ENCODE peak calls at places on chromosomes 11 and 22, in nine cellular contexts. One of them, this sample, is unnamed.

GRCh38 chr11:1222491-1223345 is at the start of gene MUC5B:
- DNase-seq in epithelial cell of prostate: no peak
- DNase-seq in ovary: no peak
- DNase-seq in mesendoderm: no peak
- DNase-seq in esophagus squamous epithelium: no peak
- DNase-seq in A549: peak
- DNase-seq in WERI-Rb-1: peak
- DNase-seq in astrocyte: no peak
- DNase-seq in AG04450: no peak
- DNase-seq in this sample: no peak

GRCh38 chr11:91489989-91490388 is 734.6 kb upstream of the FAT3 start:
- DNase-seq in astrocyte: no peak
- DNase-seq in mesendoderm: peak
- DNase-seq in ovary: no peak
- DNase-seq in AG04450: no peak
- DNase-seq in WERI-Rb-1: no peak
- DNase-seq in epithelial cell of prostate: no peak
- DNase-seq in A549: no peak
- DNase-seq in esophagus squamous epithelium: no peak
- DNase-seq in this sample: no peak

GRCh38 chr22:24411256-24412004 is 16.0 kb upstream of the ADORA2A start:
- DNase-seq in WERI-Rb-1: no peak
- DNase-seq in astrocyte: no peak
- DNase-seq in esophagus squamous epithelium: no peak
- DNase-seq in ovary: no peak
- DNase-seq in AG04450: no peak
- DNase-seq in mesendoderm: no peak
- DNase-seq in epithelial cell of prostate: no peak
- DNase-seq in A549: no peak
- DNase-seq in this sample: no peak

GRCh38 chr11:16155448-16155847 is 200.9 kb downstream of the SOX6 start:
- DNase-seq in A549: peak
- DNase-seq in AG04450: no peak
- DNase-seq in epithelial cell of prostate: peak
- DNase-seq in ovary: no peak
- DNase-seq in esophagus squamous epithelium: no peak
- DNase-seq in WERI-Rb-1: no peak
- DNase-seq in astrocyte: no peak
- DNase-seq in mesendoderm: no peak
- DNase-seq in this sample: peak

GRCh38 chr11:102325088-102325487 is 7.8 kb downstream of the BIRC3 start:
- DNase-seq in AG04450: no peak
- DNase-seq in esophagus squamous epithelium: no peak
- DNase-seq in ovary: no peak
- DNase-seq in astrocyte: no peak
- DNase-seq in WERI-Rb-1: no peak
- DNase-seq in epithelial cell of prostate: no peak
- DNase-seq in A549: no peak
- DNase-seq in mesendoderm: peak
- DNase-seq in this sample: no peak

GRCh38 chr11:15911377-15912044 is 444.8 kb downstream of the SOX6 start:
- DNase-seq in AG04450: peak
- DNase-seq in mesendoderm: no peak
- DNase-seq in astrocyte: no peak
- DNase-seq in esophagus squamous epithelium: no peak
- DNase-seq in ovary: no peak
- DNase-seq in A549: no peak
- DNase-seq in WERI-Rb-1: no peak
- DNase-seq in epithelial cell of prostate: no peak
- DNase-seq in this sample: no peak

GRCh38 chr11:47376543-47377371 is 1.6 kb downstream of the SPI1 start:
- DNase-seq in WERI-Rb-1: no peak
- DNase-seq in astrocyte: no peak
- DNase-seq in ovary: no peak
- DNase-seq in A549: no peak
- DNase-seq in esophagus squamous epithelium: no peak
- DNase-seq in AG04450: no peak
- DNase-seq in mesendoderm: peak
- DNase-seq in epithelial cell of prostate: no peak
- DNase-seq in this sample: no peak

GRCh38 chr11:134358853-134359490 is 27.2 kb downstream of the GLB1L2 start:
- DNase-seq in astrocyte: no peak
- DNase-seq in A549: no peak
- DNase-seq in AG04450: no peak
- DNase-seq in mesendoderm: no peak
- DNase-seq in ovary: no peak
- DNase-seq in WERI-Rb-1: no peak
- DNase-seq in epithelial cell of prostate: no peak
- DNase-seq in esophagus squamous epithelium: no peak
- DNase-seq in this sample: no peak

GRCh38 chr22:30047364-30047738 is 32.9 kb upstream of the HORMAD2 start:
- DNase-seq in astrocyte: no peak
- DNase-seq in epithelial cell of prostate: no peak
- DNase-seq in ovary: no peak
- DNase-seq in WERI-Rb-1: no peak
- DNase-seq in A549: no peak
- DNase-seq in mesendoderm: peak
- DNase-seq in esophagus squamous epithelium: no peak
- DNase-seq in AG04450: no peak
- DNase-seq in this sample: peak

GRCh38 chr11:108221981-108222685 is at the start of gene NPAT:
- DNase-seq in WERI-Rb-1: no peak
- DNase-seq in epithelial cell of prostate: no peak
- DNase-seq in ovary: no peak
- DNase-seq in AG04450: no peak
- DNase-seq in mesendoderm: no peak
- DNase-seq in A549: no peak
- DNase-seq in astrocyte: no peak
- DNase-seq in esophagus squamous epithelium: no peak
- DNase-seq in this sample: no peak

GRCh38 chr22:49543876-49544275 is 283.8 kb downstream of the BRD1 start:
- DNase-seq in astrocyte: no peak
- DNase-seq in esophagus squamous epithelium: no peak
- DNase-seq in A549: no peak
- DNase-seq in WERI-Rb-1: no peak
- DNase-seq in mesendoderm: no peak
- DNase-seq in ovary: no peak
- DNase-seq in AG04450: no peak
- DNase-seq in epithelial cell of prostate: no peak
- DNase-seq in this sample: no peak

GRCh38 chr22:25567305-25567704 is 2.8 kb downstream of the GRK3 start:
- DNase-seq in AG04450: no peak
- DNase-seq in A549: no peak
- DNase-seq in ovary: no peak
- DNase-seq in esophagus squamous epithelium: no peak
- DNase-seq in WERI-Rb-1: no peak
- DNase-seq in astrocyte: no peak
- DNase-seq in epithelial cell of prostate: no peak
- DNase-seq in mesendoderm: peak
- DNase-seq in this sample: no peak
- H3K27ac ChIP-seq in AG04450: no peak
- H3K27ac ChIP-seq in A549: no peak
- H3K27ac ChIP-seq in ovary: no peak
- H3K27ac ChIP-seq in esophagus squamous epithelium: no peak
- H3K27ac ChIP-seq in WERI-Rb-1: no peak
- H3K27ac ChIP-seq in astrocyte: no peak
- H3K27ac ChIP-seq in epithelial cell of prostate: no peak
- H3K27ac ChIP-seq in mesendoderm: no peak
- H3K27ac ChIP-seq in this sample: no peak

GRCh38 chr22:38187413-38188212 is 6.0 kb upstream of the PLA2G6 start:
- DNase-seq in AG04450: no peak
- DNase-seq in ovary: no peak
- DNase-seq in A549: no peak
- DNase-seq in mesendoderm: no peak
- DNase-seq in esophagus squamous epithelium: no peak
- DNase-seq in astrocyte: no peak
- DNase-seq in WERI-Rb-1: no peak
- DNase-seq in epithelial cell of prostate: no peak
- DNase-seq in this sample: peak
- H3K27ac ChIP-seq in AG04450: no peak
- H3K27ac ChIP-seq in ovary: no peak
- H3K27ac ChIP-seq in A549: no peak
- H3K27ac ChIP-seq in mesendoderm: no peak
- H3K27ac ChIP-seq in esophagus squamous epithelium: no peak
- H3K27ac ChIP-seq in astrocyte: no peak
- H3K27ac ChIP-seq in WERI-Rb-1: no peak
- H3K27ac ChIP-seq in epithelial cell of prostate: no peak
- H3K27ac ChIP-seq in this sample: no peak

GRCh38 chr22:31062566-31063230 is 18.4 kb upstream of the SMTN start:
- DNase-seq in ovary: no peak
- DNase-seq in mesendoderm: no peak
- DNase-seq in epithelial cell of prostate: no peak
- DNase-seq in astrocyte: no peak
- DNase-seq in A549: no peak
- DNase-seq in AG04450: no peak
- DNase-seq in WERI-Rb-1: no peak
- DNase-seq in esophagus squamous epithelium: no peak
- DNase-seq in this sample: no peak
- H3K27ac ChIP-seq in ovary: no peak
- H3K27ac ChIP-seq in mesendoderm: no peak
- H3K27ac ChIP-seq in epithelial cell of prostate: peak
- H3K27ac ChIP-seq in astrocyte: no peak
- H3K27ac ChIP-seq in A549: no peak
- H3K27ac ChIP-seq in AG04450: no peak
- H3K27ac ChIP-seq in WERI-Rb-1: no peak
- H3K27ac ChIP-seq in esophagus squamous epithelium: no peak
- H3K27ac ChIP-seq in this sample: no peak

DNA sequence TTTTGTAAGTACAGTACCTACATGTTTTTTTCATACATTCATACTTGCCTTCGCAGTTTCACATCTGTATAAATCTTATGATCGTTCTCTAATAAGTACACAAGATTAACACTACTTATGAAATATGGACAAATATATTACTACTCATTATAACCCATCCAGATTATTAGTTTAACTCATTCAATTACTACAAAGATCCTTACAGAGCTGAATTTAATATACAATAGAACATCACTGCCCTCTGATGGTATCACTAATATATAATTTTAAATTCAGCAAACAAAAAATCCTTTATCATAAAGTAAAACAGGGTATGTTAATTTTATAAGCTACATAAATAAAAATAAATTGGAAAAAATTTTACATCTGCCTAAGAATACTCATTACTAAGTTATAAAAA is 7.4 kb downstream of the SVIP start:
- DNase-seq in astrocyte: no peak
- DNase-seq in AG04450: no peak
- DNase-seq in WERI-Rb-1: no peak
- DNase-seq in A549: no peak
- DNase-seq in esophagus squamous epithelium: no peak
- DNase-seq in ovary: no peak
- DNase-seq in mesendoderm: no peak
- DNase-seq in epithelial cell of prostate: no peak
- DNase-seq in this sample: no peak
- H3K27ac ChIP-seq in astrocyte: no peak
- H3K27ac ChIP-seq in AG04450: no peak
- H3K27ac ChIP-seq in WERI-Rb-1: no peak
- H3K27ac ChIP-seq in A549: no peak
- H3K27ac ChIP-seq in esophagus squamous epithelium: no peak
- H3K27ac ChIP-seq in ovary: no peak
- H3K27ac ChIP-seq in mesendoderm: no peak
- H3K27ac ChIP-seq in epithelial cell of prostate: no peak
- H3K27ac ChIP-seq in this sample: no peak

DNA sequence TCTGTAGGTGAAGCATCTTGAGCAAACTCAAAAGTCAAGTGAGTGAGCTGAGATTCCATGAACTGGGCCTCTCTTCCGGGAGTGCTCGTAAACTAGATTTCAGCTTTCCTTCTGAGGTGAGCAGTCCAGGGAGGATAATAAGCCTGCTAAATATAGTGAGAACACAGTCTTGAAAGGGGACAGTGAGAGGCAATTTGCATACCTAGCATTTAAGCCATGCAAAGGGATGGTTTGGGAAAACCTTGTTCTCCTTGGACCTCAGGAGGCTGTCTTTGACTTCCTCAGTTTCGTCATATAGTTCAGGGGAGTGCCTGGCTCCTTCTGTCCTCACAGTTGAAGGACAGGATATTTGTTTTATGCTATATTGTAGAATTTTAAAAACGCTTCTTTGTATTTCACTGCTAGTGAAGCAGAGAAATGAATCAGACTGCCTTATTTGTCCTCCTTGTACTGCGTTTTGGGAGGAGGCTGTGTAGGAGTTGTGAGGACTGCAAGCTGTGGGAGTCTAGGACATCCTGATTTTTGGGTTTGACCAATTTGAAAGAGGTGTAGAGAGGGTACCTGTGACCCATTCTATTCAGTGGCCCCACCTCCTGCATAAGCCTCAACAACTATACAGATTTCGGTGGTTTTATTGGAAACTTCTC is 11.0 kb upstream of the SORL1-AS1 start:
- DNase-seq in mesendoderm: no peak
- DNase-seq in WERI-Rb-1: no peak
- DNase-seq in ovary: no peak
- DNase-seq in epithelial cell of prostate: no peak
- DNase-seq in AG04450: no peak
- DNase-seq in esophagus squamous epithelium: no peak
- DNase-seq in A549: no peak
- DNase-seq in astrocyte: no peak
- DNase-seq in this sample: no peak
- H3K27ac ChIP-seq in mesendoderm: no peak
- H3K27ac ChIP-seq in WERI-Rb-1: no peak
- H3K27ac ChIP-seq in ovary: no peak
- H3K27ac ChIP-seq in epithelial cell of prostate: peak
- H3K27ac ChIP-seq in AG04450: no peak
- H3K27ac ChIP-seq in esophagus squamous epithelium: peak
- H3K27ac ChIP-seq in A549: no peak
- H3K27ac ChIP-seq in astrocyte: peak
- H3K27ac ChIP-seq in this sample: no peak

GRCh38 chr22:37751449-37752188 is 54.8 kb downstream of the TRIOBP start:
- DNase-seq in mesendoderm: peak
- DNase-seq in astrocyte: no peak
- DNase-seq in WERI-Rb-1: no peak
- DNase-seq in esophagus squamous epithelium: no peak
- DNase-seq in epithelial cell of prostate: no peak
- DNase-seq in A549: no peak
- DNase-seq in AG04450: no peak
- DNase-seq in ovary: no peak
- DNase-seq in this sample: no peak
- H3K27ac ChIP-seq in mesendoderm: peak
- H3K27ac ChIP-seq in astrocyte: peak
- H3K27ac ChIP-seq in WERI-Rb-1: no peak
- H3K27ac ChIP-seq in esophagus squamous epithelium: peak
- H3K27ac ChIP-seq in epithelial cell of prostate: peak
- H3K27ac ChIP-seq in A549: peak
- H3K27ac ChIP-seq in AG04450: peak
- H3K27ac ChIP-seq in ovary: peak
- H3K27ac ChIP-seq in this sample: peak

GRCh38 chr11:112524808-112525207 is 264.1 kb upstream of the PLET1 start:
- DNase-seq in epithelial cell of prostate: no peak
- DNase-seq in ovary: no peak
- DNase-seq in mesendoderm: no peak
- DNase-seq in WERI-Rb-1: no peak
- DNase-seq in esophagus squamous epithelium: no peak
- DNase-seq in A549: no peak
- DNase-seq in AG04450: no peak
- DNase-seq in astrocyte: no peak
- DNase-seq in this sample: no peak
- H3K27ac ChIP-seq in epithelial cell of prostate: no peak
- H3K27ac ChIP-seq in ovary: no peak
- H3K27ac ChIP-seq in mesendoderm: no peak
- H3K27ac ChIP-seq in WERI-Rb-1: no peak
- H3K27ac ChIP-seq in esophagus squamous epithelium: peak
- H3K27ac ChIP-seq in A549: no peak
- H3K27ac ChIP-seq in AG04450: no peak
- H3K27ac ChIP-seq in astrocyte: no peak
- H3K27ac ChIP-seq in this sample: peak